ENCODE peak calls at places on chromosomes 16 and 17, in eight cellular contexts. E is neural progenitor cell, U is left ventricle myocardium inferior, N is OCI-LY7, Y is A549, K is fibroblast of lung, M is Panc1, C is adrenal gland. T is an unnamed sample.
A peak's percentile ranks its signal among the peaks of the same experiment; 100 is the strongest.

GRCh38 chr16:50459681-50460080 is 88.5 kb upstream of the NKD1 start:
- DNase-seq in U (no peak), Y (no peak), C (no peak), K (no peak), E (no peak), N (no peak), M (no peak), T (no peak)

GRCh38 chr16:24851700-24852099 is 5.9 kb downstream of the SLC5A11 start:
- DNase-seq in K (no peak), C (no peak), Y (no peak), M (no peak), N (no peak), E (no peak), U (no peak), T (no peak)

GRCh38 chr16:67016681-67017450 is 12.1 kb upstream of the CBFB start:
- DNase-seq in Y (no peak), N (no peak), M (no peak), U (no peak), C (peak; percentile 6), E (no peak), K (no peak), T (peak; percentile 13)

GRCh38 chr16:64925166-64925565 is 196.7 kb downstream of the CDH11 start:
- DNase-seq in C (no peak), Y (no peak), K (peak; percentile 55), E (no peak), U (no peak), N (no peak), M (no peak), T (no peak)

GRCh38 chr17:79943354-79944241 is 92.1 kb downstream of the TBC1D16 start:
- DNase-seq in U (peak; percentile 3), C (peak; percentile 13), M (no peak), Y (no peak), E (no peak), K (no peak), N (no peak), T (no peak)

GRCh38 chr17:42111901-42112551 is 488 bp downstream of the DHX58 start:
- DNase-seq in M (no peak), K (peak; percentile 38), N (no peak), E (no peak), U (no peak), Y (no peak), C (peak; percentile 49), T (peak; percentile 46)

GRCh38 chr17:31825961-31826691 is 32.9 kb downstream of the COPRS start:
- DNase-seq in C (no peak), Y (no peak), U (no peak), M (no peak), K (no peak), E (no peak), N (no peak), T (no peak)

GRCh38 chr16:89422527-89422904 is 67.8 kb downstream of the ANKRD11 start:
- DNase-seq in M (peak; percentile 66), Y (no peak), E (no peak), N (no peak), K (no peak), U (no peak), C (no peak), T (no peak)

GRCh38 chr16:51114369-51114768 is 36.7 kb downstream of the SALL1 start:
- DNase-seq in E (peak; percentile 60), K (no peak), Y (no peak), N (no peak), C (no peak), U (no peak), M (no peak), T (no peak)

GRCh38 chr16:66457888-66458287 is 30.8 kb downstream of the BEAN1 start:
- DNase-seq in K (no peak), M (no peak), C (no peak), Y (no peak), U (no peak), N (no peak), E (peak; percentile 37), T (no peak)

GRCh38 chr17:42674755-42675347 is 1.9 kb downstream of the PLEKHH3 start:
- DNase-seq in C (peak; percentile 45), K (no peak), N (peak; percentile 28), E (peak; percentile 44), U (no peak), Y (no peak), M (no peak), T (no peak)

GRCh38 chr16:14496047-14496770 is 133.9 kb downstream of the PARN start:
- DNase-seq in M (no peak), C (no peak), E (peak; percentile 47), N (no peak), Y (no peak), K (no peak), U (no peak), T (no peak)

GRCh38 chr17:61299517-61300513 is 99.8 kb upstream of the TBX2 start:
- DNase-seq in Y (no peak), E (no peak), C (no peak), N (no peak), K (no peak), U (no peak), M (no peak), T (no peak)

GRCh38 chr16:89018605-89019158 is 41.7 kb upstream of the CBFA2T3 start:
- DNase-seq in U (peak; percentile 7), K (no peak), Y (no peak), N (no peak), M (no peak), E (no peak), C (no peak), T (no peak)

GRCh38 chr16:17331071-17331521 is 139.7 kb downstream of the XYLT1 start:
- DNase-seq in E (no peak), M (no peak), C (peak; percentile 64), K (peak; percentile 35), U (peak; percentile 64), N (no peak), Y (no peak), T (no peak)

GRCh38 chr17:4584835-4585187 is 482 bp downstream of the SMTNL2 start:
- DNase-seq in K (no peak), M (no peak), Y (no peak), U (no peak), C (no peak), E (no peak), N (no peak), T (no peak)

GRCh38 chr17:48625502-48626201 is 506 bp downstream of the HOXB9 start:
- DNase-seq in N (no peak), M (no peak), E (peak; percentile 63), U (no peak), K (no peak), C (peak; percentile 41), Y (peak; percentile 84), T (no peak)

DNA sequence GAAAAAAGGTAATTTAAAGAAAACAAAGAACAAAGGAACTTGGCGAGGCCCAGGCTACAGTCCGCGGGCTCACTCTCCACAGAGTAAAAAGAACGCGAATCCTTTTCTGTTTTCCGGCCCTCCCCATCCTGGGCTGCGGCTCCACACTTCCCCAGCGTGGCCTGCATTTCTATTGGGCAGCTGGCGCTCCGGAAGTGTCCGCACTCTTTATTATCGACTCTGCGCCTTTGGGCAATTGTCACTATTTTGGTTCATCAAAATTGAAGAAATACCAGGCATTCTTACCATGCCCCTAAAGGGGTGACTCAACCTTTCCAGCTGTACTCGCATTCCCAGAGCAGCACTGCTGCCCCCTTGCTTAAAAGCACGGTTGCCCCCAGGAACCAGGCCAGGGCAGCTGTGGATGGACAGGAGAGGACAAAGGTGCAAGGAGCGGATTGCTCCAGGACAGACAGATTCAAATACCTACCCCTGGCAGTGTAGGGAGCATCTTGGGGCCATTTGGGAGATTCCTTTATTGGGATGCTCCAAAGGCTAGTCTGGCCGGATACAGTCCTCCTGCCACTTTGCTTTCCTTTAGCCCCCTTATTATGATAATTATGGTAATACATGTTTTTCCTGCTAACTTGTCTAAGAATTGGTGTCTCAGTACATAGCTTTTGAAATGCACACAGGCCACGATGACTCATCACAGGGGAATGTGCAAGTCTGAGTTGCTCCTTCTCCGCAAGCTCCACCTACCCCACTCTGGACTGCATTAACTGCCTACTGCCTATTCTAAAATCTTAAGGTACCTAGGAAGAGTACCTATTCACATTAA is 985 bp upstream of the SLFN12 start:
- DNase-seq in U (peak; percentile 56), E (peak; percentile 36), K (peak; percentile 99), N (no peak), M (peak; percentile 90), Y (peak; percentile 87), C (peak; percentile 94), T (peak; percentile 80)
- TF ChIP-seq CTCF in U (peak; percentile 37), E (peak; percentile 12), K (peak; percentile 42), N (no peak), M (peak; percentile 30), Y (no peak), C (peak; percentile 28), T (no peak)

GRCh38 chr16:62965831-62966230 is 929.6 kb upstream of the CDH8 start:
- DNase-seq in Y (no peak), K (no peak), U (no peak), E (no peak), M (no peak), C (no peak), N (no peak), T (no peak)
- H3K9me3 ChIP-seq in Y (no peaks in the 10 kb centered on the region), K (no peaks in the 10 kb centered on the region), U (no peaks in the 10 kb centered on the region), E (no peaks in the 10 kb centered on the region), M (no peaks in the 10 kb centered on the region), C (no peaks in the 10 kb centered on the region), N (no peaks in the 10 kb centered on the region), T (no peaks in the 10 kb centered on the region)

GRCh38 chr17:64504769-64505319 is 1.2 kb downstream of the DDX5 start:
- DNase-seq in Y (no peak), N (no peak), U (no peak), C (no peak), M (no peak), K (no peak), E (no peak), T (peak; percentile 23)

GRCh38 chr17:64503821-64504768 is 2.0 kb downstream of the DDX5 start:
- DNase-seq in N (no peak), E (no peak), Y (no peak), C (no peak), U (no peak), K (no peak), M (no peak), T (no peak)

GRCh38 chr17:64502021-64502420 is 4.1 kb downstream of the DDX5 start:
- DNase-seq in C (no peak), E (no peak), U (no peak), Y (no peak), K (no peak), M (no peak), N (no peak), T (no peak)

GRCh38 chr17:64502809-64503208 is 3.3 kb downstream of the DDX5 start:
- DNase-seq in U (no peak), C (no peak), E (no peak), Y (no peak), N (no peak), K (peak; percentile 28), M (no peak), T (no peak)

DNA sequence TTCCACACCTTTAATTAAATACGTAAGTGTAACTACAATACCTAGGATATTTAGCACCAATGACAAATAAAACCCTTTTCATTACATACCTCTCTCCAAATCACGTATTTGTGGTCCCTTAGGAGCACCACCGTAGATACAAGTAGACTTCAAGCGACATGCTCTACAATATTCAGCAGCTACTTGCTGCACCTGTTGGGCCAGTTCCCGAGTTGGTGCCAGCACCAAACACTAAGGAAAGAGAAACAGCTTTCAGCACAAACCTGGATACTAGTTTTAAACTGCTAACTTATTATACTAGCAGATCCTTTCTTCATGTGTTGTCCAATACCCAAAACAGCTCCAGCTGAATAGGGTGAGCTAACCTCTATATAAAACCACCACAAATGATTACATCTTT is 2.7 kb downstream of the DDX5 start:
- DNase-seq in N (no peak), U (no peak), E (no peak), M (no peak), Y (no peak), K (no peak), C (no peak), T (no peak)
- H3K4me1 ChIP-seq in N (peaks cover 66% of the 10 kb centered on the region), U (peaks cover 92% of the 10 kb centered on the region), E (peaks cover 24% of the 10 kb centered on the region), M (peaks cover 44% of the 10 kb centered on the region), Y (peaks cover 53% of the 10 kb centered on the region), K (peaks cover 12% of the 10 kb centered on the region), C (peaks cover 70% of the 10 kb centered on the region), T (peaks cover 17% of the 10 kb centered on the region)

GRCh38 chr17:70100983-70101382 is 26.0 kb downstream of the KCNJ16 start:
- DNase-seq in M (no peak), K (peak; percentile 32), Y (no peak), E (no peak), N (no peak), U (no peak), C (no peak), T (no peak)
- TF ChIP-seq CTCF in M (peak; percentile 11), K (peak; percentile 13), Y (peak; percentile 31), E (peak; percentile 15), N (peak; percentile 45), U (peak; percentile 23), C (no peak), T (no peak)